ENCODE peak calls at places on chromosomes 2 and 18, in ten cellular contexts. One of them, this sample, is unnamed.

GRCh38 chr2:64586883-64587481 is 62.9 kb downstream of the AFTPH start:
- DNase-seq in epithelial cell of esophagus: peak; percentile 63
- DNase-seq in kidney epithelial cell: no peak
- DNase-seq in A549: peak; percentile 68
- DNase-seq in upper lobe of left lung: no peak
- DNase-seq in transverse colon: no peak
- DNase-seq in AG09309: peak; percentile 27
- DNase-seq in lung: no peak
- DNase-seq in AG09319: peak; percentile 31
- DNase-seq in GM20000: peak; percentile 35
- DNase-seq in this sample: no peak

GRCh38 chr2:234679151-234679765 is 182.4 kb upstream of the ARL4C start:
- DNase-seq in epithelial cell of esophagus: peak; percentile 55
- DNase-seq in kidney epithelial cell: no peak
- DNase-seq in A549: no peak
- DNase-seq in upper lobe of left lung: no peak
- DNase-seq in transverse colon: no peak
- DNase-seq in AG09309: no peak
- DNase-seq in lung: no peak
- DNase-seq in AG09319: no peak
- DNase-seq in GM20000: no peak
- DNase-seq in this sample: no peak

GRCh38 chr18:21362921-21363320 is 120.9 kb downstream of the GREB1L start:
- DNase-seq in epithelial cell of esophagus: no peak
- DNase-seq in kidney epithelial cell: no peak
- DNase-seq in A549: no peak
- DNase-seq in upper lobe of left lung: no peak
- DNase-seq in transverse colon: no peak
- DNase-seq in AG09309: no peak
- DNase-seq in lung: no peak
- DNase-seq in AG09319: no peak
- DNase-seq in GM20000: no peak
- DNase-seq in this sample: no peak

GRCh38 chr18:34709104-34709503 is 994 bp upstream of the DTNA start:
- DNase-seq in epithelial cell of esophagus: peak; percentile 91
- DNase-seq in kidney epithelial cell: peak; percentile 35
- DNase-seq in A549: no peak
- DNase-seq in upper lobe of left lung: no peak
- DNase-seq in transverse colon: no peak
- DNase-seq in AG09309: peak; percentile 72
- DNase-seq in lung: no peak
- DNase-seq in AG09319: peak; percentile 56
- DNase-seq in GM20000: no peak
- DNase-seq in this sample: no peak

GRCh38 chr2:58571181-58571852 is 330.2 kb upstream of the FANCL start:
- DNase-seq in epithelial cell of esophagus: peak; percentile 87
- DNase-seq in kidney epithelial cell: peak; percentile 43
- DNase-seq in A549: peak; percentile 44
- DNase-seq in upper lobe of left lung: no peak
- DNase-seq in transverse colon: peak; percentile 30
- DNase-seq in AG09309: peak; percentile 23
- DNase-seq in lung: peak; percentile 33
- DNase-seq in AG09319: peak; percentile 43
- DNase-seq in GM20000: peak; percentile 38
- DNase-seq in this sample: no peak

GRCh38 chr2:42932271-42933151 is 140.1 kb upstream of the HAAO start:
- DNase-seq in epithelial cell of esophagus: no peak
- DNase-seq in kidney epithelial cell: no peak
- DNase-seq in A549: no peak
- DNase-seq in upper lobe of left lung: no peak
- DNase-seq in transverse colon: no peak
- DNase-seq in AG09309: no peak
- DNase-seq in lung: no peak
- DNase-seq in AG09319: no peak
- DNase-seq in GM20000: no peak
- DNase-seq in this sample: no peak

GRCh38 chr2:179749210-179749609 is 112.2 kb downstream of the ZNF385B start:
- DNase-seq in epithelial cell of esophagus: no peak
- DNase-seq in kidney epithelial cell: no peak
- DNase-seq in A549: no peak
- DNase-seq in upper lobe of left lung: no peak
- DNase-seq in transverse colon: no peak
- DNase-seq in AG09309: no peak
- DNase-seq in lung: no peak
- DNase-seq in AG09319: no peak
- DNase-seq in GM20000: no peak
- DNase-seq in this sample: no peak

GRCh38 chr2:234202601-234203000 is 152.1 kb downstream of the SPP2 start:
- DNase-seq in epithelial cell of esophagus: no peak
- DNase-seq in kidney epithelial cell: no peak
- DNase-seq in A549: no peak
- DNase-seq in upper lobe of left lung: no peak
- DNase-seq in transverse colon: no peak
- DNase-seq in AG09309: no peak
- DNase-seq in lung: no peak
- DNase-seq in AG09319: no peak
- DNase-seq in GM20000: no peak
- DNase-seq in this sample: no peak

GRCh38 chr2:144233226-144234114 is 286.4 kb downstream of the ZEB2 start:
- DNase-seq in epithelial cell of esophagus: no peak
- DNase-seq in kidney epithelial cell: no peak
- DNase-seq in A549: no peak
- DNase-seq in upper lobe of left lung: no peak
- DNase-seq in transverse colon: no peak
- DNase-seq in AG09309: no peak
- DNase-seq in lung: no peak
- DNase-seq in AG09319: no peak
- DNase-seq in GM20000: no peak
- DNase-seq in this sample: no peak

GRCh38 chr2:239346676-239347075 is 54.1 kb downstream of the HDAC4 start:
- DNase-seq in epithelial cell of esophagus: no peak
- DNase-seq in kidney epithelial cell: no peak
- DNase-seq in A549: no peak
- DNase-seq in upper lobe of left lung: no peak
- DNase-seq in transverse colon: no peak
- DNase-seq in AG09309: no peak
- DNase-seq in lung: no peak
- DNase-seq in AG09319: no peak
- DNase-seq in GM20000: no peak
- DNase-seq in this sample: no peak

GRCh38 chr2:27489118-27489497 is 435 bp downstream of the IFT172 start:
- DNase-seq in epithelial cell of esophagus: peak; percentile 32
- DNase-seq in kidney epithelial cell: no peak
- DNase-seq in A549: no peak
- DNase-seq in upper lobe of left lung: no peak
- DNase-seq in transverse colon: no peak
- DNase-seq in AG09309: no peak
- DNase-seq in lung: no peak
- DNase-seq in AG09319: no peak
- DNase-seq in GM20000: no peak
- DNase-seq in this sample: no peak
- TF ChIP-seq CTCF in epithelial cell of esophagus: no peak
- TF ChIP-seq CTCF in kidney epithelial cell: no peak
- TF ChIP-seq CTCF in A549: no peak
- TF ChIP-seq CTCF in upper lobe of left lung: no peak
- TF ChIP-seq CTCF in transverse colon: no peak
- TF ChIP-seq CTCF in AG09309: no peak
- TF ChIP-seq CTCF in lung: no peak
- TF ChIP-seq CTCF in AG09319: no peak
- TF ChIP-seq CTCF in GM20000: no peak
- TF ChIP-seq CTCF in this sample: no peak

GRCh38 chr2:31729442-31730092 is 148.8 kb upstream of the SRD5A2 start:
- DNase-seq in epithelial cell of esophagus: peak; percentile 66
- DNase-seq in kidney epithelial cell: no peak
- DNase-seq in A549: peak; percentile 13
- DNase-seq in upper lobe of left lung: no peak
- DNase-seq in transverse colon: no peak
- DNase-seq in AG09309: peak; percentile 24
- DNase-seq in lung: no peak
- DNase-seq in AG09319: peak; percentile 10
- DNase-seq in GM20000: peak; percentile 19
- DNase-seq in this sample: no peak
- TF ChIP-seq CTCF in epithelial cell of esophagus: peak; percentile 73
- TF ChIP-seq CTCF in kidney epithelial cell: peak; percentile 45
- TF ChIP-seq CTCF in A549: peak; percentile 72
- TF ChIP-seq CTCF in upper lobe of left lung: no peak
- TF ChIP-seq CTCF in transverse colon: no peak
- TF ChIP-seq CTCF in AG09309: peak; percentile 72
- TF ChIP-seq CTCF in lung: no peak
- TF ChIP-seq CTCF in AG09319: peak; percentile 61
- TF ChIP-seq CTCF in GM20000: peak; percentile 41
- TF ChIP-seq CTCF in this sample: no peak

GRCh38 chr2:120353591-120353898 is 7.6 kb downstream of the INHBB start:
- DNase-seq in epithelial cell of esophagus: no peak
- DNase-seq in kidney epithelial cell: no peak
- DNase-seq in A549: no peak
- DNase-seq in upper lobe of left lung: peak; percentile 58
- DNase-seq in transverse colon: no peak
- DNase-seq in AG09309: no peak
- DNase-seq in lung: no peak
- DNase-seq in AG09319: no peak
- DNase-seq in GM20000: no peak
- DNase-seq in this sample: no peak

GRCh38 chr2:120350801-120351324 is 4.9 kb downstream of the INHBB start:
- DNase-seq in epithelial cell of esophagus: no peak
- DNase-seq in kidney epithelial cell: no peak
- DNase-seq in A549: no peak
- DNase-seq in upper lobe of left lung: peak; percentile 88
- DNase-seq in transverse colon: no peak
- DNase-seq in AG09309: no peak
- DNase-seq in lung: peak; percentile 61
- DNase-seq in AG09319: no peak
- DNase-seq in GM20000: no peak
- DNase-seq in this sample: no peak

GRCh38 chr2:120354467-120354866 is 8.5 kb downstream of the INHBB start:
- DNase-seq in epithelial cell of esophagus: no peak
- DNase-seq in kidney epithelial cell: no peak
- DNase-seq in A549: no peak
- DNase-seq in upper lobe of left lung: no peak
- DNase-seq in transverse colon: no peak
- DNase-seq in AG09309: no peak
- DNase-seq in lung: no peak
- DNase-seq in AG09319: no peak
- DNase-seq in GM20000: no peak
- DNase-seq in this sample: no peak

GRCh38 chr2:120353931-120354330 is 8.0 kb downstream of the INHBB start:
- DNase-seq in epithelial cell of esophagus: no peak
- DNase-seq in kidney epithelial cell: no peak
- DNase-seq in A549: no peak
- DNase-seq in upper lobe of left lung: peak; percentile 60
- DNase-seq in transverse colon: no peak
- DNase-seq in AG09309: no peak
- DNase-seq in lung: no peak
- DNase-seq in AG09319: no peak
- DNase-seq in GM20000: no peak
- DNase-seq in this sample: no peak

GRCh38 chr2:120352701-120353590 is 7.0 kb downstream of the INHBB start:
- DNase-seq in epithelial cell of esophagus: peak; percentile 29
- DNase-seq in kidney epithelial cell: peak; percentile 50
- DNase-seq in A549: no peak
- DNase-seq in upper lobe of left lung: peak; percentile 62
- DNase-seq in transverse colon: no peak
- DNase-seq in AG09309: no peak
- DNase-seq in lung: no peak
- DNase-seq in AG09319: no peak
- DNase-seq in GM20000: no peak
- DNase-seq in this sample: no peak
- TF ChIP-seq CTCF in epithelial cell of esophagus: no peak
- TF ChIP-seq CTCF in kidney epithelial cell: no peak
- TF ChIP-seq CTCF in A549: no peak
- TF ChIP-seq CTCF in upper lobe of left lung: no peak
- TF ChIP-seq CTCF in transverse colon: no peak
- TF ChIP-seq CTCF in AG09309: no peak
- TF ChIP-seq CTCF in lung: no peak
- TF ChIP-seq CTCF in AG09319: no peak
- TF ChIP-seq CTCF in GM20000: no peak
- TF ChIP-seq CTCF in this sample: no peak

DNA sequence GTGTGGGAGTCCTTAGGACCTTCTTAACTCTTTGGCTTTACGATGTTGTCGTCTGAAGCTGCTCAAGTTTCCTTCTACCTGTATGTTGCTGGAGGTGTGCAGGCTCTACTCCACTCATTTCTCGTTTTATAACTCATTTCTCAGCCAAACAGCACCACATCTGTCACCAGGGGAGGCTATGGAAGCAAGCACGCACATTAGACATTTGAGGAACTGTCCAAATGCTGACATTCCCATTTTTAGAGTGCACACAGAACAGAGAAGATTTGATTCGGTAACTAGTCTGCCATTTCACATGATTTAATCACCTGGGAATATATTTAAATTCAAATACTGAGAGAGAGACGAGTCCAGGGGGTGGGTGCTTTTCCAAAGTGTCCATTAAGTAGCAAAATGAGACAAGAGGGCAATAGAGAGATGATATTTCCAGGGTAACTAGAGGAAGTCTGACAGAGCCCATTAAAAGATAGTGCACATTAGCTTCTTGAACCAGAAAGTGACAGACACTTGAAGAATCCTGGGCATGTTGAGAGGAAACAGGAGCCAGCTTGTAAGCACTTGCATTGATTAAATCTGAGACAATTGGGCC is 793.3 kb downstream of the TDRD15 start:
- DNase-seq in epithelial cell of esophagus: peak; percentile 2
- DNase-seq in kidney epithelial cell: no peak
- DNase-seq in A549: no peak
- DNase-seq in upper lobe of left lung: no peak
- DNase-seq in transverse colon: no peak
- DNase-seq in AG09309: no peak
- DNase-seq in lung: no peak
- DNase-seq in AG09319: no peak
- DNase-seq in GM20000: no peak
- DNase-seq in this sample: no peak
- TF ChIP-seq CTCF in epithelial cell of esophagus: no peak
- TF ChIP-seq CTCF in kidney epithelial cell: peak; percentile 13
- TF ChIP-seq CTCF in A549: no peak
- TF ChIP-seq CTCF in upper lobe of left lung: no peak
- TF ChIP-seq CTCF in transverse colon: no peak
- TF ChIP-seq CTCF in AG09309: no peak
- TF ChIP-seq CTCF in lung: no peak
- TF ChIP-seq CTCF in AG09319: no peak
- TF ChIP-seq CTCF in GM20000: no peak
- TF ChIP-seq CTCF in this sample: no peak

DNA sequence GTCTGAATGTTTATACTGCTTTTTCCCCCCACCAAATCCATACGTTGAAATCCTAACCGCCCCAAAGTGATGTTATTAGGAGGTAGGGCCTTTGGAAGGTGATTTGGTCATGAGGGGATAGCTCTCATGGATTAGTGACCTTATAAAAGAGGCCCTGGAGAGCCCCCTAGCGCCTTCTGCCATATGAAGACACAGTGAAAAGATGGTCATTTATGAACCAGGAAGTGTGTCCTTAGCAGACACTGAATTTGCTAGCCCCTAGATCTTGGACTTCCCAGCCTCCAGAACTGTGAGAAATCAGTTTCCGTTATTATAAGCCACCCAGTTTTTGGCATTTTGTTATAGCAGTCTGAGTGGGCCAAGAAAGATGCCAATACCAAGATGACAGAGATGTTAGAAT is 7.2 kb upstream of the TSN start:
- DNase-seq in epithelial cell of esophagus: peak; percentile 46
- DNase-seq in kidney epithelial cell: no peak
- DNase-seq in A549: no peak
- DNase-seq in upper lobe of left lung: no peak
- DNase-seq in transverse colon: no peak
- DNase-seq in AG09309: peak; percentile 16
- DNase-seq in lung: no peak
- DNase-seq in AG09319: peak; percentile 10
- DNase-seq in GM20000: no peak
- DNase-seq in this sample: no peak
- TF ChIP-seq CTCF in epithelial cell of esophagus: no peak
- TF ChIP-seq CTCF in kidney epithelial cell: peak; percentile 32
- TF ChIP-seq CTCF in A549: peak; percentile 46
- TF ChIP-seq CTCF in upper lobe of left lung: no peak
- TF ChIP-seq CTCF in transverse colon: no peak
- TF ChIP-seq CTCF in AG09309: peak; percentile 61
- TF ChIP-seq CTCF in lung: no peak
- TF ChIP-seq CTCF in AG09319: peak; percentile 52
- TF ChIP-seq CTCF in GM20000: no peak
- TF ChIP-seq CTCF in this sample: no peak